ENCODE peak calls at places on chromosomes 7 and 10, in nine cellular contexts. O is transverse colon, F is RWPE1, R is neural crest cell, T is H9, L is NB4, Q is suprapubic skin, G is choroid plexus epithelial cell, I is retinal pigment epithelial cell. H is an unnamed sample.
A peak's percentile ranks its signal among the peaks of the same experiment; 100 is the strongest.

GRCh38 chr10:23197416-23197861 is 5.3 kb downstream of the PTF1A start:
- DNase-seq in F (no peak), L (no peak), R (no peak), Q (no peak), I (no peak), O (no peak), G (no peak), T (no peak), H (no peak)

GRCh38 chr7:120716306-120716705 is 141.6 kb downstream of the TSPAN12 start:
- DNase-seq in O (no peak), I (no peak), L (no peak), R (no peak), T (no peak), G (no peak), F (no peak), Q (no peak), H (no peak)

GRCh38 chr7:112550468-112551060 is 69.8 kb downstream of the LSMEM1 start:
- DNase-seq in I (no peak), O (no peak), R (peak; percentile 12), Q (no peak), T (no peak), F (peak; percentile 45), G (peak; percentile 86), L (peak; percentile 81), H (no peak)

GRCh38 chr7:157426463-157427301 is 89.9 kb downstream of the DNAJB6 start:
- DNase-seq in R (no peak), Q (peak; percentile 46), I (no peak), O (no peak), F (no peak), G (no peak), T (no peak), L (peak; percentile 71), H (no peak)

GRCh38 chr10:35574924-35575352 is 30.2 kb upstream of the GJD4 start:
- DNase-seq in Q (no peak), L (no peak), G (peak; percentile 85), I (peak; percentile 62), R (no peak), F (no peak), O (no peak), T (peak; percentile 53), H (no peak)

GRCh38 chr10:76939862-76940495 is 697.6 kb downstream of the KCNMA1 start:
- DNase-seq in F (no peak), O (no peak), G (no peak), Q (no peak), T (no peak), L (no peak), R (no peak), I (no peak), H (no peak)

GRCh38 chr10:119768455-119769094 is 42.7 kb downstream of the INPP5F start:
- DNase-seq in O (no peak), R (no peak), Q (no peak), G (peak; percentile 48), T (no peak), L (no peak), F (peak; percentile 34), I (no peak), H (no peak)

GRCh38 chr10:69726850-69727249 is 74.9 kb upstream of the COL13A1 start:
- DNase-seq in R (no peak), O (no peak), L (no peak), I (no peak), Q (no peak), F (no peak), G (no peak), T (no peak), H (no peak)

GRCh38 chr7:16493266-16493665 is 27.7 kb upstream of the SOSTDC1 start:
- DNase-seq in Q (no peak), L (no peak), R (no peak), F (no peak), T (no peak), I (no peak), G (no peak), O (no peak), H (no peak)

GRCh38 chr10:26215923-26216576 is 524 bp upstream of the GAD2 start:
- DNase-seq in F (peak; percentile 49), Q (no peak), L (no peak), T (peak; percentile 82), G (no peak), I (peak; percentile 8), R (peak; percentile 55), O (no peak), H (peak; percentile 79)

GRCh38 chr7:48875300-48875916 is 48.9 kb upstream of the CDC14C start:
- DNase-seq in T (peak; percentile 73), F (peak; percentile 26), L (peak; percentile 47), G (peak; percentile 62), O (peak; percentile 8), Q (no peak), R (peak; percentile 41), I (no peak), H (peak; percentile 61)

GRCh38 chr7:45174966-45175765 is 17.6 kb downstream of the RAMP3 start:
- DNase-seq in Q (peak; percentile 38), G (no peak), O (no peak), F (no peak), I (no peak), R (no peak), T (no peak), L (no peak), H (no peak)

GRCh38 chr7:17070117-17070750 is 188.5 kb upstream of the AGR3 start:
- DNase-seq in F (no peak), R (no peak), G (no peak), I (no peak), L (no peak), O (no peak), Q (no peak), T (no peak), H (no peak)

GRCh38 chr10:68075550-68076004 is 494 bp upstream of the HERC4 start:
- DNase-seq in F (no peak), R (no peak), Q (no peak), T (no peak), G (no peak), I (no peak), L (peak; percentile 19), O (no peak), H (no peak)

GRCh38 chr7:112869111-112869774 is 79.0 kb upstream of the TMEM168 start:
- DNase-seq in G (peak; percentile 66), T (peak; percentile 82), L (peak; percentile 78), O (peak; percentile 47), I (no peak), R (peak; percentile 37), Q (no peak), F (peak; percentile 40), H (peak; percentile 15)

GRCh38 chr7:106050002-106050742 is 61.9 kb downstream of the SYPL1 start:
- DNase-seq in O (no peak), L (peak; percentile 54), G (peak; percentile 74), R (no peak), F (peak; percentile 61), Q (no peak), T (peak; percentile 58), I (no peak), H (no peak)
- TF ChIP-seq CTCF in O (peak; percentile 5), L (peak; percentile 22), G (peak; percentile 52), R (no peak), F (peak; percentile 69), Q (no peak), T (peak; percentile 42), I (peak; percentile 10), H (no peak)

GRCh38 chr7:20441346-20441745 is 110.6 kb downstream of the ITGB8 start:
- DNase-seq in Q (no peak), L (no peak), O (no peak), I (no peak), R (no peak), F (no peak), T (no peak), G (no peak), H (no peak)

GRCh38 chr7:20439384-20439783 is 108.7 kb downstream of the ITGB8 start:
- DNase-seq in T (no peak), O (no peak), L (no peak), R (no peak), Q (no peak), I (peak; percentile 59), F (no peak), G (no peak), H (no peak)

GRCh38 chr7:20439786-20440185 is 109.1 kb downstream of the ITGB8 start:
- DNase-seq in L (no peak), I (no peak), R (no peak), O (no peak), T (no peak), F (no peak), G (no peak), Q (no peak), H (no peak)

GRCh38 chr7:20441886-20442505 is 111.3 kb downstream of the ITGB8 start:
- DNase-seq in T (no peak), G (peak; percentile 6), L (no peak), R (no peak), O (no peak), I (no peak), Q (no peak), F (no peak), H (no peak)

GRCh38 chr7:20440472-20441105 is 109.9 kb downstream of the ITGB8 start:
- DNase-seq in L (peak; percentile 66), F (no peak), I (no peak), G (peak; percentile 75), R (peak; percentile 25), T (peak; percentile 71), Q (no peak), O (peak; percentile 31), H (peak; percentile 44)
- TF ChIP-seq CTCF in L (peak; percentile 76), F (no peak), I (peak; percentile 57), G (peak; percentile 76), R (peak; percentile 60), T (peak; percentile 83), Q (no peak), O (peak; percentile 28), H (peak; percentile 38)

GRCh38 chr7:35508623-35509400 is 186.1 kb downstream of the HERPUD2 start:
- DNase-seq in F (no peak), Q (no peak), O (no peak), T (no peak), L (peak; percentile 34), G (peak; percentile 33), I (no peak), R (no peak), H (no peak)
- TF ChIP-seq CTCF in F (no peak), Q (no peak), O (no peak), T (peak; percentile 39), L (peak; percentile 50), G (peak; percentile 35), I (peak; percentile 31), R (no peak), H (no peak)

GRCh38 chr7:151245360-151246160 is 2.9 kb downstream of the SMARCD3 start:
- DNase-seq in F (no peak), Q (no peak), R (peak; percentile 59), I (no peak), O (peak; percentile 47), L (peak; percentile 79), T (peak; percentile 64), G (no peak), H (peak; percentile 76)
- TF ChIP-seq CTCF in F (peak; percentile 80), Q (peak; percentile 7), R (peak; percentile 75), I (peak; percentile 47), O (peak; percentile 81), L (peak; percentile 47), T (peak; percentile 75), G (peak; percentile 43), H (peak; percentile 55)

DNA sequence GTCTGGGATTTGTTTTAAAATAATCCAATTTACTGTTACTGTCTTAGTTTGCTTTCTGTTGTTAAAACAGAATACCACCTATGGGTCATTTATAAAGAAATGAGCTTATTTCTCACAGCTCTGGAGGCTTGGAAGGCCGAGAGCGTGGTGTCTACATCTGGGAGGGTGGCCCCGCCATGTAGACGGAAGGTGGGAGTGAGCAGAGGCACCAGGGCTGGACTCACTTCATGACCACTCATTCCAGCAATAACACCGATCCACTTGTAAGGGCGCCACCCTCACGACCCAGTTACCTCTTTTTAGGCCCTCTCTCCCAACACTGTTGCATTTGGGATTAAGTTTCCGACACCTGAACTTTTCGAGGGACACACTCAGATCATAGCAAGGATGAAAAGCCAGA is 36.2 kb upstream of the CFAP46 start:
- DNase-seq in R (no peak), Q (peak; percentile 14), G (no peak), T (no peak), I (no peak), O (no peak), L (no peak), F (no peak), H (no peak)
- TF ChIP-seq CTCF in R (no peak), Q (no peak), G (no peak), T (no peak), I (no peak), O (no peak), L (no peak), F (no peak), H (no peak)

H was measured in nephron progenitor cell.